ENCODE peak calls at places on chromosomes 7 and 10, in nine cellular contexts. D, O, T, E, J, M, V, W and X are unnamed samples.

GRCh38 chr10:43689618-43689954 is 40.9 kb upstream of the ZNF32 start:
- DNase-seq in D (no peak), O (no peak), T (peak), E (no peak), J (peak), M (peak), V (no peak), W (no peak), X (peak)

GRCh38 chr10:112369495-112370423 is 4.2 kb upstream of the ACSL5 start:
- DNase-seq in D (no peak), O (no peak), T (no peak), E (no peak), J (no peak), M (no peak), V (no peak), W (no peak), X (no peak)

GRCh38 chr10:11899067-11899876 is 76.1 kb downstream of the PROSER2 start:
- DNase-seq in D (no peak), O (no peak), T (no peak), E (no peak), J (no peak), M (no peak), V (no peak), W (no peak), X (no peak)

GRCh38 chr7:141128506-141128905 is 54.6 kb downstream of the TMEM178B start:
- DNase-seq in D (no peak), O (no peak), T (no peak), E (no peak), J (no peak), M (no peak), V (no peak), W (no peak), X (no peak)

GRCh38 chr10:132506711-132507466 is 30.7 kb upstream of the INPP5A start:
- DNase-seq in D (no peak), O (no peak), T (no peak), E (no peak), J (peak), M (no peak), V (peak), W (peak), X (peak)

GRCh38 chr7:69723663-69724062 is 125.4 kb downstream of the AUTS2 start:
- DNase-seq in D (no peak), O (no peak), T (no peak), E (no peak), J (no peak), M (no peak), V (no peak), W (no peak), X (no peak)

GRCh38 chr10:124242791-124243190 is 149.4 kb upstream of the CHST15 start:
- DNase-seq in D (no peak), O (no peak), T (no peak), E (no peak), J (no peak), M (no peak), V (no peak), W (no peak), X (no peak)

GRCh38 chr10:51895209-51895608 is 195.8 kb upstream of the CSTF2T start:
- DNase-seq in D (no peak), O (no peak), T (no peak), E (no peak), J (no peak), M (no peak), V (peak), W (peak), X (no peak)

GRCh38 chr10:131979821-131980270 is 1.9 kb downstream of the BNIP3 start:
- DNase-seq in D (no peak), O (no peak), T (peak), E (no peak), J (no peak), M (peak), V (peak), W (no peak), X (no peak)

GRCh38 chr10:108560488-108560887 is 1362.8 kb downstream of the XPNPEP1 start:
- DNase-seq in D (no peak), O (no peak), T (no peak), E (no peak), J (no peak), M (no peak), V (no peak), W (no peak), X (no peak)

GRCh38 chr10:32446701-32447406 is 914 bp downstream of the CCDC7 start:
- DNase-seq in D (peak), O (peak), T (peak), E (no peak), J (no peak), M (peak), V (peak), W (no peak), X (peak)

GRCh38 chr7:158555034-158555520 is 32.5 kb downstream of the PTPRN2 start:
- DNase-seq in D (no peak), O (no peak), T (no peak), E (no peak), J (no peak), M (no peak), V (no peak), W (no peak), X (no peak)

GRCh38 chr7:100801833-100802568 is 25.3 kb downstream of the EPHB4 start:
- DNase-seq in D (no peak), O (no peak), T (peak), E (no peak), J (no peak), M (peak), V (peak), W (peak), X (no peak)

GRCh38 chr7:5420108-5420840 is 3.4 kb downstream of the TNRC18 start:
- DNase-seq in D (peak), O (no peak), T (peak), E (peak), J (peak), M (peak), V (no peak), W (no peak), X (no peak)

GRCh38 chr7:81715984-81716588 is 53.8 kb downstream of the HGF start:
- DNase-seq in D (peak), O (no peak), T (peak), E (no peak), J (no peak), M (peak), V (peak), W (no peak), X (no peak)

GRCh38 chr7:21898265-21898930 is 47.3 kb downstream of the CDCA7L start:
- DNase-seq in D (no peak), O (no peak), T (no peak), E (no peak), J (peak), M (no peak), V (no peak), W (no peak), X (no peak)

GRCh38 chr7:157926521-157927167 is 589.8 kb downstream of the DNAJB6 start:
- DNase-seq in D (no peak), O (no peak), T (no peak), E (no peak), J (peak), M (no peak), V (no peak), W (no peak), X (no peak)

GRCh38 chr7:39280337-39280736 is 285.9 kb upstream of the YAE1 start:
- DNase-seq in D (no peak), O (no peak), T (no peak), E (no peak), J (no peak), M (no peak), V (no peak), W (no peak), X (no peak)

GRCh38 chr7:88224596-88225275 is 4.9 kb upstream of the SRI start:
- DNase-seq in D (no peak), O (no peak), T (no peak), E (no peak), J (no peak), M (peak), V (peak), W (no peak), X (no peak)

GRCh38 chr10:13099144-13099665 is 758 bp upstream of the OPTN start:
- DNase-seq in D (peak), O (no peak), T (peak), E (peak), J (peak), M (peak), V (peak), W (no peak), X (peak)

GRCh38 chr7:23967949-23968599 is 258.1 kb downstream of the STK31 start:
- DNase-seq in D (no peak), O (no peak), T (no peak), E (no peak), J (peak), M (no peak), V (no peak), W (no peak), X (no peak)

GRCh38 chr10:94397549-94398370 is 4.6 kb upstream of the TBC1D12 start:
- DNase-seq in D (no peak), O (no peak), T (no peak), E (no peak), J (no peak), M (peak), V (peak), W (no peak), X (no peak)

GRCh38 chr10:30683496-30683895 is 53.9 kb upstream of the LYZL2 start:
- DNase-seq in D (no peak), O (no peak), T (no peak), E (no peak), J (no peak), M (no peak), V (no peak), W (no peak), X (no peak)

GRCh38 chr7:36764929-36765328 is 40.6 kb upstream of the AOAH start:
- DNase-seq in D (no peak), O (no peak), T (no peak), E (no peak), J (no peak), M (no peak), V (no peak), W (no peak), X (no peak)

GRCh38 chr7:87599336-87599735 is 1.3 kb downstream of the ABCB1 start:
- DNase-seq in D (no peak), O (no peak), T (peak), E (no peak), J (peak), M (no peak), V (no peak), W (no peak), X (no peak)